ENCODE peak calls at places on chromosomes 11 and 22, in eight cellular contexts. One of them, this sample, is unnamed.

GRCh38 chr11:34050536-34050935 is 995 bp upstream of the CAPRIN1 start:
- DNase-seq in heart left ventricle: no peak
- DNase-seq in colonic mucosa: no peak
- DNase-seq in ovary: no peak
- DNase-seq in CD8-positive, alpha-beta memory T cell: no peak
- DNase-seq in esophagus squamous epithelium: no peak
- DNase-seq in heart right ventricle: peak; percentile 22
- DNase-seq in left lung: no peak
- DNase-seq in this sample: no peak

GRCh38 chr22:35648066-35649025 is at the start of gene APOL6:
- DNase-seq in colonic mucosa: peak; percentile 81
- DNase-seq in heart left ventricle: no peak
- DNase-seq in left lung: no peak
- DNase-seq in heart right ventricle: peak; percentile 62
- DNase-seq in ovary: no peak
- DNase-seq in CD8-positive, alpha-beta memory T cell: peak; percentile 31
- DNase-seq in esophagus squamous epithelium: no peak
- DNase-seq in this sample: peak; percentile 22

GRCh38 chr11:86500500-86501170 is 125.9 kb downstream of the CCDC81 start:
- DNase-seq in colonic mucosa: no peak
- DNase-seq in heart left ventricle: no peak
- DNase-seq in ovary: no peak
- DNase-seq in left lung: no peak
- DNase-seq in CD8-positive, alpha-beta memory T cell: no peak
- DNase-seq in esophagus squamous epithelium: no peak
- DNase-seq in heart right ventricle: no peak
- DNase-seq in this sample: no peak

GRCh38 chr22:24232124-24232523 is 12.8 kb downstream of the GGT5 start:
- DNase-seq in esophagus squamous epithelium: no peak
- DNase-seq in heart right ventricle: no peak
- DNase-seq in ovary: no peak
- DNase-seq in CD8-positive, alpha-beta memory T cell: no peak
- DNase-seq in colonic mucosa: no peak
- DNase-seq in left lung: no peak
- DNase-seq in heart left ventricle: no peak
- DNase-seq in this sample: no peak

GRCh38 chr11:43135966-43136534 is 175.7 kb upstream of the API5 start:
- DNase-seq in esophagus squamous epithelium: no peak
- DNase-seq in heart left ventricle: no peak
- DNase-seq in heart right ventricle: no peak
- DNase-seq in ovary: no peak
- DNase-seq in left lung: no peak
- DNase-seq in CD8-positive, alpha-beta memory T cell: no peak
- DNase-seq in colonic mucosa: no peak
- DNase-seq in this sample: no peak

GRCh38 chr22:26304730-26305129 is 124.3 kb upstream of the ASPHD2 start:
- DNase-seq in colonic mucosa: no peak
- DNase-seq in ovary: no peak
- DNase-seq in left lung: no peak
- DNase-seq in heart left ventricle: no peak
- DNase-seq in CD8-positive, alpha-beta memory T cell: no peak
- DNase-seq in heart right ventricle: no peak
- DNase-seq in esophagus squamous epithelium: no peak
- DNase-seq in this sample: no peak

GRCh38 chr11:30406978-30407762 is 84.3 kb downstream of the ARL14EP start:
- DNase-seq in ovary: no peak
- DNase-seq in esophagus squamous epithelium: no peak
- DNase-seq in left lung: no peak
- DNase-seq in colonic mucosa: no peak
- DNase-seq in heart left ventricle: no peak
- DNase-seq in CD8-positive, alpha-beta memory T cell: no peak
- DNase-seq in heart right ventricle: peak; percentile 22
- DNase-seq in this sample: no peak

GRCh38 chr11:78961938-78962701 is 387.5 kb upstream of the NARS2 start:
- DNase-seq in esophagus squamous epithelium: no peak
- DNase-seq in heart right ventricle: no peak
- DNase-seq in colonic mucosa: no peak
- DNase-seq in CD8-positive, alpha-beta memory T cell: no peak
- DNase-seq in heart left ventricle: no peak
- DNase-seq in left lung: no peak
- DNase-seq in ovary: no peak
- DNase-seq in this sample: no peak

GRCh38 chr11:112723676-112724075 is 237.5 kb upstream of the NCAM1 start:
- DNase-seq in CD8-positive, alpha-beta memory T cell: no peak
- DNase-seq in esophagus squamous epithelium: no peak
- DNase-seq in heart right ventricle: no peak
- DNase-seq in heart left ventricle: no peak
- DNase-seq in ovary: no peak
- DNase-seq in colonic mucosa: no peak
- DNase-seq in left lung: no peak
- DNase-seq in this sample: no peak

GRCh38 chr11:119323532-119324033 is 6.7 kb upstream of the MCAM start:
- DNase-seq in heart left ventricle: no peak
- DNase-seq in esophagus squamous epithelium: no peak
- DNase-seq in CD8-positive, alpha-beta memory T cell: peak; percentile 70
- DNase-seq in left lung: no peak
- DNase-seq in ovary: peak; percentile 75
- DNase-seq in colonic mucosa: peak; percentile 84
- DNase-seq in heart right ventricle: peak; percentile 83
- DNase-seq in this sample: peak; percentile 78

GRCh38 chr22:48755332-48755949 is 1072.2 kb downstream of the BRD1 start:
- DNase-seq in left lung: no peak
- DNase-seq in colonic mucosa: peak; percentile 12
- DNase-seq in ovary: no peak
- DNase-seq in CD8-positive, alpha-beta memory T cell: no peak
- DNase-seq in esophagus squamous epithelium: no peak
- DNase-seq in heart right ventricle: no peak
- DNase-seq in heart left ventricle: no peak
- DNase-seq in this sample: no peak

GRCh38 chr22:48758021-48758561 is 1069.6 kb downstream of the BRD1 start:
- DNase-seq in esophagus squamous epithelium: no peak
- DNase-seq in left lung: no peak
- DNase-seq in heart left ventricle: no peak
- DNase-seq in ovary: no peak
- DNase-seq in CD8-positive, alpha-beta memory T cell: no peak
- DNase-seq in heart right ventricle: no peak
- DNase-seq in colonic mucosa: no peak
- DNase-seq in this sample: no peak

GRCh38 chr22:48757581-48757980 is 1070.1 kb downstream of the BRD1 start:
- DNase-seq in CD8-positive, alpha-beta memory T cell: no peak
- DNase-seq in colonic mucosa: peak; percentile 13
- DNase-seq in heart left ventricle: no peak
- DNase-seq in left lung: no peak
- DNase-seq in heart right ventricle: no peak
- DNase-seq in esophagus squamous epithelium: no peak
- DNase-seq in ovary: no peak
- DNase-seq in this sample: no peak

GRCh38 chr22:48754611-48755331 is 1072.9 kb downstream of the BRD1 start:
- DNase-seq in colonic mucosa: peak; percentile 6
- DNase-seq in CD8-positive, alpha-beta memory T cell: no peak
- DNase-seq in heart right ventricle: no peak
- DNase-seq in esophagus squamous epithelium: no peak
- DNase-seq in ovary: no peak
- DNase-seq in heart left ventricle: no peak
- DNase-seq in left lung: no peak
- DNase-seq in this sample: no peak

GRCh38 chr22:48756146-48757111 is 1071.2 kb downstream of the BRD1 start:
- DNase-seq in left lung: no peak
- DNase-seq in esophagus squamous epithelium: no peak
- DNase-seq in heart right ventricle: no peak
- DNase-seq in colonic mucosa: peak; percentile 9
- DNase-seq in ovary: no peak
- DNase-seq in heart left ventricle: no peak
- DNase-seq in CD8-positive, alpha-beta memory T cell: no peak
- DNase-seq in this sample: no peak
- H3K9me3 ChIP-seq in left lung: no peaks in the 10 kb centered on the region
- H3K9me3 ChIP-seq in esophagus squamous epithelium: no peaks in the 10 kb centered on the region
- H3K9me3 ChIP-seq in heart right ventricle: no peaks in the 10 kb centered on the region
- H3K9me3 ChIP-seq in colonic mucosa: no peaks in the 10 kb centered on the region
- H3K9me3 ChIP-seq in ovary: peaks cover 4% of the 10 kb centered on the region
- H3K9me3 ChIP-seq in heart left ventricle: no peaks in the 10 kb centered on the region
- H3K9me3 ChIP-seq in CD8-positive, alpha-beta memory T cell: no peaks in the 10 kb centered on the region
- H3K9me3 ChIP-seq in this sample: no peaks in the 10 kb centered on the region

GRCh38 chr11:10366568-10367331 is 61.9 kb downstream of the ADM start:
- DNase-seq in esophagus squamous epithelium: peak; percentile 24
- DNase-seq in heart left ventricle: peak; percentile 72
- DNase-seq in CD8-positive, alpha-beta memory T cell: peak; percentile 12
- DNase-seq in colonic mucosa: peak; percentile 86
- DNase-seq in heart right ventricle: peak; percentile 90
- DNase-seq in left lung: peak; percentile 74
- DNase-seq in ovary: peak; percentile 82
- DNase-seq in this sample: peak; percentile 11

GRCh38 chr11:10365045-10365444 is 60.2 kb downstream of the ADM start:
- DNase-seq in left lung: no peak
- DNase-seq in heart right ventricle: no peak
- DNase-seq in ovary: no peak
- DNase-seq in esophagus squamous epithelium: no peak
- DNase-seq in colonic mucosa: no peak
- DNase-seq in heart left ventricle: no peak
- DNase-seq in CD8-positive, alpha-beta memory T cell: no peak
- DNase-seq in this sample: no peak
- H3K9me3 ChIP-seq in left lung: no peaks in the 10 kb centered on the region
- H3K9me3 ChIP-seq in heart right ventricle: no peaks in the 10 kb centered on the region
- H3K9me3 ChIP-seq in ovary: no peaks in the 10 kb centered on the region
- H3K9me3 ChIP-seq in esophagus squamous epithelium: no peaks in the 10 kb centered on the region
- H3K9me3 ChIP-seq in colonic mucosa: no peaks in the 10 kb centered on the region
- H3K9me3 ChIP-seq in heart left ventricle: peaks cover under 1% of the 10 kb centered on the region
- H3K9me3 ChIP-seq in CD8-positive, alpha-beta memory T cell: no peaks in the 10 kb centered on the region
- H3K9me3 ChIP-seq in this sample: no peaks in the 10 kb centered on the region

GRCh38 chr11:116812109-116812508 is 11.0 kb downstream of the APOA4 start:
- DNase-seq in ovary: no peak
- DNase-seq in colonic mucosa: no peak
- DNase-seq in CD8-positive, alpha-beta memory T cell: no peak
- DNase-seq in heart left ventricle: no peak
- DNase-seq in esophagus squamous epithelium: no peak
- DNase-seq in heart right ventricle: no peak
- DNase-seq in left lung: no peak
- DNase-seq in this sample: no peak

GRCh38 chr11:116814502-116814901 is 8.6 kb downstream of the APOA4 start:
- DNase-seq in esophagus squamous epithelium: no peak
- DNase-seq in heart left ventricle: no peak
- DNase-seq in left lung: no peak
- DNase-seq in ovary: no peak
- DNase-seq in colonic mucosa: no peak
- DNase-seq in CD8-positive, alpha-beta memory T cell: no peak
- DNase-seq in heart right ventricle: no peak
- DNase-seq in this sample: no peak

GRCh38 chr11:116811194-116811593 is 11.9 kb downstream of the APOA4 start:
- DNase-seq in left lung: no peak
- DNase-seq in CD8-positive, alpha-beta memory T cell: no peak
- DNase-seq in ovary: no peak
- DNase-seq in colonic mucosa: no peak
- DNase-seq in esophagus squamous epithelium: no peak
- DNase-seq in heart left ventricle: no peak
- DNase-seq in heart right ventricle: no peak
- DNase-seq in this sample: no peak

GRCh38 chr11:116813781-116814471 is 9.2 kb downstream of the APOA4 start:
- DNase-seq in CD8-positive, alpha-beta memory T cell: no peak
- DNase-seq in ovary: no peak
- DNase-seq in heart left ventricle: no peak
- DNase-seq in esophagus squamous epithelium: no peak
- DNase-seq in left lung: no peak
- DNase-seq in heart right ventricle: no peak
- DNase-seq in colonic mucosa: no peak
- DNase-seq in this sample: no peak

DNA sequence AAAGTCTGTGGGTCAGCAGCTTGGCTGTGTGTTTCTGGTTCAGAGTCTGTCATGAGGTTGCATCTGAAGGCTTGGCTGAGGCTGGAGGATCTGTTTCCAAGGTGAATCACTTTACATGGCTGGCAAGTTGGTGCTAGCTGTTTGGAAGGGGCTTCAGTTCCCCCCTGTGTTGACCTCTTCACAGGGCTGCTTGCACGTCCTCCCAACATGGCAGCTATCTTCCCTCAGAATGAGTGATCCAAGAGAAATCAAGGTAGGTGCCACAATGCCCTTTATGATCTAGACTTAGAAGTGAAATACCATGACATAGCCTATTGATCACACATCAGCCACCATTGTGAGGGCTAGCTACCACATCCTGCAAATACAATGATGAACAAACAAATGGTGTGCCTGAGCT is 9.9 kb downstream of the APOA4 start:
- DNase-seq in heart left ventricle: no peak
- DNase-seq in colonic mucosa: no peak
- DNase-seq in CD8-positive, alpha-beta memory T cell: no peak
- DNase-seq in ovary: no peak
- DNase-seq in left lung: no peak
- DNase-seq in heart right ventricle: no peak
- DNase-seq in esophagus squamous epithelium: no peak
- DNase-seq in this sample: no peak
- H3K9me3 ChIP-seq in heart left ventricle: no peaks in the 10 kb centered on the region
- H3K9me3 ChIP-seq in colonic mucosa: no peaks in the 10 kb centered on the region
- H3K9me3 ChIP-seq in CD8-positive, alpha-beta memory T cell: no peaks in the 10 kb centered on the region
- H3K9me3 ChIP-seq in ovary: no peaks in the 10 kb centered on the region
- H3K9me3 ChIP-seq in left lung: no peaks in the 10 kb centered on the region
- H3K9me3 ChIP-seq in heart right ventricle: no peaks in the 10 kb centered on the region
- H3K9me3 ChIP-seq in esophagus squamous epithelium: no peaks in the 10 kb centered on the region
- H3K9me3 ChIP-seq in this sample: no peaks in the 10 kb centered on the region

DNA sequence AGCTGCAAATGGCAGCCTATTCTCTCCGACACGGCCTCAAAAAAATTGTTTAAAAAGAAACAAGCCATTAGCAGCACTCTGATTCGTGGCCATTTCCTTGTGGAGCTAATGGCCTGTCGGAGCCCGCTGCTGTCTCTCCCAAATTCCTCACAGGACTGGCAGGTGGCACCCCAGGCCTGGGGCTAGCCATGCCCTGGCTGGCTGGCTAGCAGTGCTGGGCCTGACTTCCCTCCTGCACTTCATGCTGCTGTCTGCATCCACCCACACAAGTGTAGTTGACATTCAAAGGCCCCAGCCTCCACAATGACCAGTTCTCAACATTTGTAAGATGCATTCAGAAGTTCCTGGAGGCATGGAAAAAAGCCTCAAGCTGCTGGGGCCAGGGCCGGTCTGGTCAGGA is 61.5 kb downstream of the SMCO4 start:
- DNase-seq in heart left ventricle: no peak
- DNase-seq in heart right ventricle: no peak
- DNase-seq in left lung: no peak
- DNase-seq in esophagus squamous epithelium: no peak
- DNase-seq in CD8-positive, alpha-beta memory T cell: no peak
- DNase-seq in colonic mucosa: no peak
- DNase-seq in ovary: no peak
- DNase-seq in this sample: no peak
- H3K9me3 ChIP-seq in heart left ventricle: no peaks in the 10 kb centered on the region
- H3K9me3 ChIP-seq in heart right ventricle: no peaks in the 10 kb centered on the region
- H3K9me3 ChIP-seq in left lung: no peaks in the 10 kb centered on the region
- H3K9me3 ChIP-seq in esophagus squamous epithelium: no peaks in the 10 kb centered on the region
- H3K9me3 ChIP-seq in CD8-positive, alpha-beta memory T cell: no peaks in the 10 kb centered on the region
- H3K9me3 ChIP-seq in colonic mucosa: no peaks in the 10 kb centered on the region
- H3K9me3 ChIP-seq in ovary: no peaks in the 10 kb centered on the region
- H3K9me3 ChIP-seq in this sample: no peaks in the 10 kb centered on the region

This sample was measured in T-helper 17 cell.